ENCODE peak calls at places on chromosomes 3 and 15, in seven cellular contexts. B, E, G, D, K, J and A are unnamed samples.

GRCh38 chr3:184050217-184050847 is 2.5 kb upstream of the HTR3C start:
- DNase-seq in B (no peak), E (no peak), G (no peak), D (no peak), K (no peak), J (no peak), A (no peak)

GRCh38 chr15:78992416-78993256 is 47.8 kb upstream of the CTSH start:
- DNase-seq in B (no peak), E (no peak), G (no peak), D (peak), K (no peak), J (no peak), A (peak)

GRCh38 chr15:65833501-65834220 is 35.6 kb upstream of the RAB11A start:
- DNase-seq in B (no peak), E (no peak), G (no peak), D (no peak), K (no peak), J (no peak), A (no peak)

GRCh38 chr3:8519774-8520448 is 18.3 kb downstream of the LMCD1 start:
- DNase-seq in B (no peak), E (no peak), G (no peak), D (no peak), K (no peak), J (no peak), A (no peak)

GRCh38 chr3:73451276-73451973 is 173.3 kb downstream of the PDZRN3 start:
- DNase-seq in B (no peak), E (no peak), G (peak), D (no peak), K (no peak), J (no peak), A (no peak)

GRCh38 chr3:55406666-55407425 is 80.3 kb downstream of the WNT5A start:
- DNase-seq in B (no peak), E (no peak), G (peak), D (no peak), K (no peak), J (no peak), A (no peak)

GRCh38 chr15:93182806-93183205 is 93.8 kb upstream of the RGMA start:
- DNase-seq in B (no peak), E (no peak), G (no peak), D (no peak), K (no peak), J (no peak), A (no peak)

GRCh38 chr3:99023590-99024192 is 122.2 kb upstream of the DCBLD2 start:
- DNase-seq in B (peak), E (peak), G (peak), D (peak), K (no peak), J (no peak), A (no peak)

GRCh38 chr3:163129287-163129686 is 1632.7 kb downstream of the OTOL1 start:
- DNase-seq in B (no peak), E (no peak), G (no peak), D (no peak), K (no peak), J (peak), A (no peak)

GRCh38 chr3:194573680-194574437 is 59.4 kb downstream of the TMEM44 start:
- DNase-seq in B (peak), E (peak), G (peak), D (peak), K (no peak), J (peak), A (no peak)

GRCh38 chr3:50585919-50586762 is 16.8 kb downstream of the HEMK1 start:
- DNase-seq in B (no peak), E (no peak), G (no peak), D (no peak), K (no peak), J (no peak), A (no peak)

GRCh38 chr15:72796210-72796514 is 12.6 kb upstream of the ADPGK start:
- DNase-seq in B (no peak), E (no peak), G (no peak), D (no peak), K (no peak), J (no peak), A (no peak)

GRCh38 chr3:139312959-139313358 is 30.9 kb upstream of the MRPS22 start:
- DNase-seq in B (peak), E (peak), G (peak), D (no peak), K (no peak), J (peak), A (no peak)

GRCh38 chr3:124441766-124442165 is 288.5 kb upstream of the UMPS start:
- DNase-seq in B (no peak), E (no peak), G (no peak), D (no peak), K (no peak), J (no peak), A (no peak)

GRCh38 chr3:149352556-149352955 is 19.1 kb upstream of the TM4SF18 start:
- DNase-seq in B (peak), E (peak), G (peak), D (peak), K (peak), J (peak), A (peak)

GRCh38 chr3:176663819-176664218 is 533.5 kb downstream of the TBL1XR1 start:
- DNase-seq in B (peak), E (peak), G (peak), D (peak), K (no peak), J (no peak), A (no peak)

GRCh38 chr3:68935778-68936177 is 3.4 kb upstream of the TAFA4 start:
- DNase-seq in B (no peak), E (no peak), G (no peak), D (no peak), K (no peak), J (no peak), A (no peak)

GRCh38 chr3:68936855-68937254 is 4.5 kb upstream of the TAFA4 start:
- DNase-seq in B (no peak), E (no peak), G (no peak), D (no peak), K (no peak), J (no peak), A (no peak)

DNA sequence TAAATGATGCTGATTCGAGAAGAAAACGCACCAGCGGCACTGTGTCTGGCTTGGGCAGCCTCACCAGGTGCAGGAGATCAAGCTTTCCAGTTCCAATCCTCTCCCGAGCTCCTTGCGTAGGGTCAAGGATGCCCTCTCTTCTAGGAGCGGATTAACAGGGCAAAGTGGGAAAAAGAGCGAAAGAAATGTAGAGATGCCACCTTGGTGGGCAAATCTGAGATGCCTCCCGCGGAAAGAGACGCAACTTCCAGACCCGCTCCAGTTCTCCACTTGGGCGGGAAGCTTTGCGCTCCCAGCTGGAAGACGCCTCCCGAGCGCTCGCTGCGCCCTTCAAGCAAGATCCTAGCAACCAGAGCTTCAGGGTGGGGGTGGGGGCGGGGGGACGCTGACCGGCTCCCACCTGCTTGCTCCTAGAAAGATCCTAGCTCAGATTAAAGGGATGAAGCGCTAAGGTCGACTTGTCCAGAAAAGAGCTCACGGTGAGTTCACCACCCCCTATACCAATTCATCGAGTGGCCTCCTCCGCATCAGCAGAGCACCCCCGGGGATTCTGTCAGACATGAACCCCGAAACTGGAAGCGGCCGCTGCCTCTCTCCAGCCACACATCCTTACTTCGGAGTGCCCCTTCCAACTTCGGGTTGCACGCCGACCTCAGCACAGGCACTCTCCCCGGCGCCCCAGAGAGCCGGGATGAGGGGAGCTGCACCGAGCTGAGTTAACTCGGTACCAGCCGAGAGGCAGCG is 769 bp downstream of the TAFA4 start:
- DNase-seq in B (peak), E (no peak), G (no peak), D (no peak), K (no peak), J (no peak), A (no peak)
- H3K4me3 ChIP-seq in B (peak), E (no peak), G (no peak), D (no peak), K (peak), J (peak), A (peak)

GRCh38 chr15:34329006-34329405 is 8.6 kb downstream of the SLC12A6 start:
- DNase-seq in B (no peak), E (no peak), G (no peak), D (no peak), K (no peak), J (no peak), A (no peak)
- H3K4me3 ChIP-seq in B (no peak), E (no peak), G (no peak), D (no peak), K (no peak), J (no peak), A (no peak)

DNA sequence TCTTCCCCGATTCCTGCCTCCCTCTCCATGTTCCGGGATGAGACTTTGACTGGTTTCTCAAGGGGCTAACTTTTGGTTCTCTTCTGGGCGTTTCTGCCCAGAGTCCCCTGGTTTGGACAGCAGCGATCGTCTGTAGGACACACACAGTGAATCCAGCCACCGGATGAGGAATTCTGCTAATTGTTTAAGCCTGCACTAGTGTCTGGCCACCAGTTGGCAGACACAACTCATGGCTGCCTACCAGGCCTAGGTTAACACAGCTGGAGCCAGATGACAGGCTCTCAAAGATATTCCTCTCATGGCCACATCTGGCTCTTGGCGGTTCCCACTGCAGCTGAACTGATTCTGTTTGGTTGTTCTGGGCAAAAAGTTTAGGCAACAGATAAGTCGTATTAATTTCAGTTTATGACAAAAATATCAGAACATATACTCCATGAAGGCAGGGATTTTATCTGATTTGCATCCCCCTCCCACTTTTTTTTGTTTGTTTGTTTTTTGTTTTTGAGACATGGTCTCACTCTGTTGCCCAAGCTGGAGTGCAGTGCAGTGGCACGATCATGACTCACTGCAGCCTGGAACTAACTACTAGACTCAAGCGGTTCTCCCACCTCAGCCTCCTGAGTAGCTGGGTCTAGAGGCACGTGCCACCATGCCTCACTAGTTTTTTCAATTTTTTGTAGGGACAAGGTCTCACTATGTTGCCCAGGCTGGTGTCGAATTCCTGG is 272.8 kb downstream of the FOXP1 start:
- DNase-seq in B (no peak), E (peak), G (peak), D (peak), K (no peak), J (no peak), A (peak)
- H3K4me3 ChIP-seq in B (no peak), E (no peak), G (no peak), D (no peak), K (no peak), J (no peak), A (no peak)

GRCh38 chr3:10999516-10999915 is 7.0 kb downstream of the SLC6A1 start:
- DNase-seq in B (no peak), E (no peak), G (no peak), D (no peak), K (no peak), J (no peak), A (no peak)

GRCh38 chr3:11001658-11002021 is 9.1 kb downstream of the SLC6A1 start:
- DNase-seq in B (no peak), E (no peak), G (no peak), D (no peak), K (no peak), J (no peak), A (no peak)

GRCh38 chr3:11002456-11002855 is 9.9 kb downstream of the SLC6A1 start:
- DNase-seq in B (no peak), E (no peak), G (no peak), D (no peak), K (no peak), J (no peak), A (no peak)

GRCh38 chr3:11001020-11001657 is 8.6 kb downstream of the SLC6A1 start:
- DNase-seq in B (peak), E (no peak), G (no peak), D (no peak), K (peak), J (no peak), A (no peak)

DNA sequence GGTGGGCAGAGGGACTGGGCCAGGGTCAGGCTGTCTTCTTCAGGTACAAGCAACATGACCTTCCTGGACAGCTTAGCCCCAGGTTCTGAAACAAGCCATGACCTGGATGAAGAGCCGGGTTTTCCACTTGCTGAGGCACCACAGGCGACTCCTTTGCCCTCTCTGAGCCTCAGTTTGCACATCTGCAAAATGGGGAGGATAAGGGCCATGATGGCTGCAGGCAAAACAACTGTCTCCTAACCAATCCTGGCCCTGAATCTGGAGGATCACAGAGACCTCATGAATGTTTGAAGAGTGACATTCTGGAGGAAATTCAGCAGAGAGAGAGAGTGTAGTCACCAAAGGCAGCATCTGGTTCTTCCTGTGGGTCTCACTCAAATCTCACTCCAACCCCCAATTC is 8.0 kb downstream of the SLC6A1 start:
- DNase-seq in B (no peak), E (no peak), G (no peak), D (no peak), K (no peak), J (no peak), A (no peak)
- H3K4me3 ChIP-seq in B (no peak), E (no peak), G (no peak), D (no peak), K (peak), J (no peak), A (no peak)

GRCh38 chr3:197458179-197458707 is 97.5 kb downstream of the BDH1 start:
- DNase-seq in B (peak), E (no peak), G (peak), D (no peak), K (no peak), J (no peak), A (no peak)

GRCh38 chr3:197460639-197461038 is 95.1 kb downstream of the BDH1 start:
- DNase-seq in B (no peak), E (no peak), G (no peak), D (no peak), K (no peak), J (no peak), A (no peak)

GRCh38 chr3:197458906-197459470 is 96.8 kb downstream of the BDH1 start:
- DNase-seq in B (no peak), E (no peak), G (no peak), D (no peak), K (no peak), J (no peak), A (no peak)

GRCh38 chr3:197462808-197463207 is 93.0 kb downstream of the BDH1 start:
- DNase-seq in B (no peak), E (no peak), G (no peak), D (no peak), K (no peak), J (no peak), A (no peak)

DNA sequence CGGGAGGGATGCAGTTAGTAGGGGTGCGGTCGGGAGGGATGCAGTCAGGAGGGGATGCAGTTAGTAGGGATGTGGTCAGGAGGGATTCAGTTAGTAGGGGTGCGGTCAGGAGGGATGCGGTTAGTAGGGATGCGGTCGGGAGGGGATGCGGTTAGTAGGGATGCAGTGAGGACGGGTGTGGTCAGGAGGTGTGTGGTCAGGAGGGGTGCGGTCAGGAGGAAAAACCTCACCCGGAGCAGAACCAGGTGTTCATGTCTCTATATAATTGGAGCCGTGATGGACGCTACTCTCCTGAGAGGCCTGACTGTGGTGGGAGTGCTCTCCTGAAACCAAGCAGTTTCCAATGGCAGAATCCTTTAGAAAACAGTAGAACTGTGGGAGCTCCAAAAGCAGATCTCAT is 95.8 kb downstream of the BDH1 start:
- DNase-seq in B (no peak), E (no peak), G (no peak), D (no peak), K (no peak), J (no peak), A (no peak)
- H3K4me3 ChIP-seq in B (no peak), E (no peak), G (no peak), D (no peak), K (no peak), J (no peak), A (no peak)

GRCh38 chr3:105824129-105824528 is 44.7 kb downstream of the CBLB start:
- DNase-seq in B (no peak), E (no peak), G (no peak), D (no peak), K (no peak), J (no peak), A (no peak)
- H3K4me3 ChIP-seq in B (no peak), E (no peak), G (no peak), D (no peak), K (no peak), J (no peak), A (no peak)

GRCh38 chr15:90003736-90004135 is 2.6 kb downstream of the ZNF710 start:
- DNase-seq in B (no peak), E (no peak), G (no peak), D (no peak), K (no peak), J (no peak), A (no peak)

GRCh38 chr15:90002428-90002844 is 1.3 kb downstream of the ZNF710 start:
- DNase-seq in B (peak), E (no peak), G (peak), D (peak), K (no peak), J (no peak), A (peak)

GRCh38 chr15:90006217-90007088 is 5.3 kb downstream of the ZNF710 start:
- DNase-seq in B (no peak), E (no peak), G (no peak), D (no peak), K (no peak), J (no peak), A (no peak)

GRCh38 chr15:90004252-90004651 is 3.1 kb downstream of the ZNF710 start:
- DNase-seq in B (peak), E (peak), G (no peak), D (peak), K (no peak), J (peak), A (no peak)

DNA sequence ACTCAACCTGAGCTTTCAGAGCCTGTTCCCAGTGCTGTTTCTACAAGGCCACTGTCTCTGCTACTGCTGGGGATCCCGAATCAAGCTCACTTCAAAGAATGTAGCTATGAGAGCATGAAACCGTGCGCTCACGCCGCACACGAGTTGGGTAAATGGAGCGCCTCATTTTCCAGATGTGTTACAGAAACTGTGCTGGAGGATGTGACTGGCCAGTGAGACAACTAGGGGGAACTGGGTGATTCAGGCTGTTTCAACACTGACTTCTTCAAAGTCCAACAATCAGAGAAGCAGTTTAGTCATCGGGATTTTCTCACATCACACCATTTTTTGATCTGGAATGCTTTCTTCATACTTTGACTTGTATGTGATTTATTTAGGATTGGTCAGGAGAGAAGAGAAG is 3.5 kb downstream of the ZNF710 start:
- DNase-seq in B (peak), E (peak), G (peak), D (peak), K (no peak), J (peak), A (no peak)
- H3K4me3 ChIP-seq in B (no peak), E (no peak), G (peak), D (no peak), K (no peak), J (no peak), A (no peak)

GRCh38 chr3:11847607-11848006 is 922 bp upstream of the TAMM41 start:
- DNase-seq in B (no peak), E (no peak), G (no peak), D (no peak), K (no peak), J (no peak), A (no peak)
- H3K4me3 ChIP-seq in B (no peak), E (no peak), G (no peak), D (no peak), K (peak), J (no peak), A (no peak)

DNA sequence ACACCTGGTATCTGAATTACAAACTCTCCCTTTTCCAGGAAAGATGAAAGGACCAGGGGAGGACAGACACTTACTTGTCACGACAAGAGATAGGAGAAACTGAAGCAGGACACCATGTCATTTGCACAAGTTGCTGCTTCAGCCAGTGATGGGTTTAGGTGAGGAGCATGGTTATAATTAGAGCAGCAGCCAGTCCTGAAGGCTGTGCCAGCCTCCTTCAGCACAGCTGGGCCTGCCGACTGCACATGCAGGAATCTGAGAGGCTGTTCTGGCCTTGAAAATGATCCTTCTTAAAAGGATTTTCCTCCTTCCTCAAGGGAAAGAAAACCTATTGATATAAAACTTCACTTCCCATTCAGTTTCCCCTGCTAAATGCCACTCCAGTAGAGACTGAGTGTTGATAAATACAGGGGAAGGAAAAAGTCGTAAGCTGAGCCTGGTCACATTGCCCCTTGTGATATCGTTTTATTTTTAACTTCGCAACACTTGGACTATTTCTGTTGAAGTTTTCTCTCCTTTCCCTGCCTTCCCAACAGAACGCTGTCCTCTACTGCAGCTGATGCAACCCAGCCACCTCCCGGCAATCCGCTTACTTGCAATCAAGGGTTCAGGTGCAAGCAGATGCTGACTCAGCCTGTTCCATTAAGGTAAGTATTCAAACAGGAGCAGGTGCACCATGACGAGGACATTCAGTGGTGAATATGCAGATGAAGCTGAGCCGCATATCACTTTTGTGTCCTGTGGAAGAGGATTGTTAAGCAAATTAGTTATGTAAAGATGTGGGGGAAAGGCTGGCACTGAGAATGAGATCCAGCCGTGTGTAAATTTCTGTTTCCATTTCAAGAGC is at the start of gene FBXO40:
- DNase-seq in B (peak), E (no peak), G (no peak), D (no peak), K (peak), J (no peak), A (no peak)
- H3K4me3 ChIP-seq in B (no peak), E (no peak), G (no peak), D (no peak), K (no peak), J (no peak), A (no peak)

GRCh38 chr3:10116138-10116460 is 624 bp downstream of the BRK1 start:
- DNase-seq in B (peak), E (peak), G (peak), D (peak), K (no peak), J (no peak), A (no peak)
- H3K4me3 ChIP-seq in B (peak), E (peak), G (peak), D (peak), K (peak), J (peak), A (peak)